ENCODE peak calls at places on chromosomes 5 and 9, in nine cellular contexts. One of them, this sample, is unnamed. For H3K4me1, the result is how much of the 10 kb centered on the place peaks cover.

GRCh38 chr5:149264432-149265069 is 7.1 kb upstream of the AFAP1L1 start:
- DNase-seq in HCT116: peak
- DNase-seq in endodermal cell: peak
- DNase-seq in IMR-90: no peak
- DNase-seq in neuronal stem cell: peak
- DNase-seq in H1: peak
- DNase-seq in mesendoderm: peak
- DNase-seq in MM.1S: peak
- DNase-seq in fibroblast of lung: no peak
- DNase-seq in this sample: no peak

GRCh38 chr5:35811108-35811741 is 45.5 kb upstream of the IL7R start:
- DNase-seq in mesendoderm: no peak
- DNase-seq in H1: no peak
- DNase-seq in HCT116: no peak
- DNase-seq in IMR-90: peak
- DNase-seq in endodermal cell: no peak
- DNase-seq in fibroblast of lung: peak
- DNase-seq in MM.1S: no peak
- DNase-seq in neuronal stem cell: no peak
- DNase-seq in this sample: peak

GRCh38 chr9:120436937-120437592 is 142.9 kb downstream of the CDK5RAP2 start:
- DNase-seq in endodermal cell: no peak
- DNase-seq in fibroblast of lung: no peak
- DNase-seq in neuronal stem cell: no peak
- DNase-seq in MM.1S: no peak
- DNase-seq in IMR-90: no peak
- DNase-seq in HCT116: no peak
- DNase-seq in H1: no peak
- DNase-seq in mesendoderm: no peak
- DNase-seq in this sample: no peak

GRCh38 chr5:76403713-76403962 is 553 bp downstream of the IQGAP2 start:
- DNase-seq in fibroblast of lung: no peak
- DNase-seq in neuronal stem cell: peak
- DNase-seq in endodermal cell: no peak
- DNase-seq in MM.1S: no peak
- DNase-seq in HCT116: no peak
- DNase-seq in mesendoderm: no peak
- DNase-seq in IMR-90: no peak
- DNase-seq in H1: peak
- DNase-seq in this sample: no peak

GRCh38 chr9:79973627-79974026 is 401.9 kb downstream of the TLE4 start:
- DNase-seq in fibroblast of lung: no peak
- DNase-seq in MM.1S: no peak
- DNase-seq in mesendoderm: no peak
- DNase-seq in HCT116: no peak
- DNase-seq in IMR-90: no peak
- DNase-seq in neuronal stem cell: no peak
- DNase-seq in H1: no peak
- DNase-seq in endodermal cell: no peak
- DNase-seq in this sample: no peak

GRCh38 chr5:179868541-179868940 is 9.9 kb upstream of the MRNIP start:
- DNase-seq in H1: no peak
- DNase-seq in MM.1S: no peak
- DNase-seq in neuronal stem cell: no peak
- DNase-seq in IMR-90: no peak
- DNase-seq in HCT116: no peak
- DNase-seq in endodermal cell: no peak
- DNase-seq in mesendoderm: no peak
- DNase-seq in fibroblast of lung: no peak
- DNase-seq in this sample: no peak

GRCh38 chr9:25716220-25716872 is 38.1 kb upstream of the TUSC1 start:
- DNase-seq in neuronal stem cell: peak
- DNase-seq in HCT116: no peak
- DNase-seq in mesendoderm: peak
- DNase-seq in IMR-90: peak
- DNase-seq in MM.1S: no peak
- DNase-seq in fibroblast of lung: peak
- DNase-seq in endodermal cell: peak
- DNase-seq in H1: peak
- DNase-seq in this sample: peak

GRCh38 chr5:149618581-149619248 is 37.4 kb downstream of the ARHGEF37 start:
- DNase-seq in H1: peak
- DNase-seq in neuronal stem cell: peak
- DNase-seq in IMR-90: peak
- DNase-seq in MM.1S: peak
- DNase-seq in mesendoderm: peak
- DNase-seq in endodermal cell: peak
- DNase-seq in fibroblast of lung: peak
- DNase-seq in HCT116: peak
- DNase-seq in this sample: peak

GRCh38 chr5:158463971-158464370 is 605.0 kb upstream of the CLINT1 start:
- DNase-seq in neuronal stem cell: no peak
- DNase-seq in mesendoderm: no peak
- DNase-seq in H1: no peak
- DNase-seq in IMR-90: peak
- DNase-seq in HCT116: no peak
- DNase-seq in MM.1S: no peak
- DNase-seq in endodermal cell: no peak
- DNase-seq in fibroblast of lung: no peak
- DNase-seq in this sample: peak

GRCh38 chr5:53071738-53072137 is 37.8 kb downstream of the MOCS2 start:
- DNase-seq in MM.1S: no peak
- DNase-seq in IMR-90: peak
- DNase-seq in mesendoderm: no peak
- DNase-seq in HCT116: no peak
- DNase-seq in endodermal cell: no peak
- DNase-seq in H1: no peak
- DNase-seq in neuronal stem cell: no peak
- DNase-seq in fibroblast of lung: no peak
- DNase-seq in this sample: peak

GRCh38 chr9:135792268-135793128 is 90.5 kb downstream of the KCNT1 start:
- DNase-seq in HCT116: no peak
- DNase-seq in mesendoderm: no peak
- DNase-seq in neuronal stem cell: no peak
- DNase-seq in IMR-90: no peak
- DNase-seq in H1: no peak
- DNase-seq in endodermal cell: no peak
- DNase-seq in MM.1S: no peak
- DNase-seq in fibroblast of lung: no peak
- DNase-seq in this sample: no peak

GRCh38 chr5:69167488-69167845 is 517 bp downstream of the CCNB1 start:
- DNase-seq in IMR-90: no peak
- DNase-seq in fibroblast of lung: no peak
- DNase-seq in mesendoderm: peak
- DNase-seq in MM.1S: peak
- DNase-seq in neuronal stem cell: no peak
- DNase-seq in HCT116: no peak
- DNase-seq in endodermal cell: no peak
- DNase-seq in H1: no peak
- DNase-seq in this sample: peak

GRCh38 chr5:127556609-127557348 is 39.3 kb downstream of the PRRC1 start:
- DNase-seq in mesendoderm: no peak
- DNase-seq in HCT116: no peak
- DNase-seq in neuronal stem cell: no peak
- DNase-seq in H1: no peak
- DNase-seq in MM.1S: no peak
- DNase-seq in endodermal cell: no peak
- DNase-seq in IMR-90: no peak
- DNase-seq in fibroblast of lung: no peak
- DNase-seq in this sample: no peak

GRCh38 chr5:134100283-134101011 is 14.0 kb upstream of the TCF7 start:
- DNase-seq in neuronal stem cell: no peak
- DNase-seq in fibroblast of lung: peak
- DNase-seq in endodermal cell: peak
- DNase-seq in H1: peak
- DNase-seq in IMR-90: peak
- DNase-seq in MM.1S: peak
- DNase-seq in mesendoderm: peak
- DNase-seq in HCT116: no peak
- DNase-seq in this sample: peak
- H3K4me3 ChIP-seq in neuronal stem cell: no peak
- H3K4me3 ChIP-seq in fibroblast of lung: no peak
- H3K4me3 ChIP-seq in endodermal cell: no peak
- H3K4me3 ChIP-seq in H1: peak
- H3K4me3 ChIP-seq in IMR-90: no peak
- H3K4me3 ChIP-seq in MM.1S: peak
- H3K4me3 ChIP-seq in mesendoderm: no peak
- H3K4me3 ChIP-seq in HCT116: no peak
- H3K4me3 ChIP-seq in this sample: no peak

GRCh38 chr9:127644943-127645342 is 32.9 kb downstream of the STXBP1 start:
- DNase-seq in MM.1S: no peak
- DNase-seq in neuronal stem cell: no peak
- DNase-seq in IMR-90: no peak
- DNase-seq in H1: no peak
- DNase-seq in endodermal cell: peak
- DNase-seq in HCT116: no peak
- DNase-seq in fibroblast of lung: peak
- DNase-seq in mesendoderm: peak
- DNase-seq in this sample: no peak
- H3K9ac ChIP-seq in MM.1S: no peak
- H3K9ac ChIP-seq in neuronal stem cell: no peak
- H3K9ac ChIP-seq in IMR-90: no peak
- H3K9ac ChIP-seq in H1: no peak
- H3K9ac ChIP-seq in endodermal cell: peak
- H3K9ac ChIP-seq in HCT116: no peak
- H3K9ac ChIP-seq in fibroblast of lung: no peak
- H3K9ac ChIP-seq in mesendoderm: no peak
- H3K9ac ChIP-seq in this sample: no peak

DNA sequence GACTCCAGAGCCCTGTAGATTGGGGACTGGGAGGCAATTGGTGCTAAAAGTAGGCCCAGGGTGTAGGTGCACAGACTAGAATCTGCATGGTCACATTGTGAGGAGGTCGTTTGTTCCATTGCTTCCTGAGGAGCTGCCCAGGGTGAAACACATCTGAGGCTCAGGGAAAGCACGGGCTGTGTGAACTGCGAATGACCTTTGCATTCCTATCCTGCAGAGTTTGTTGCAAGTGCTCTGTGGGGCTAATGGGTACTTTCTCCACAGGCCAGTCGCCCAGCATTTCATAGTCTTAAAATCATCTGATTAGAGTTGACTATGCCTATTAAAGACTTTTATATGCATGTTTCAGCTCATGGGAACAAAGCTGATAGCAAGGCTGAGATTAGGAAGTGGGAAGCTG is 14.4 kb upstream of the SLC46A2 start:
- DNase-seq in HCT116: no peak
- DNase-seq in IMR-90: no peak
- DNase-seq in neuronal stem cell: no peak
- DNase-seq in H1: no peak
- DNase-seq in mesendoderm: no peak
- DNase-seq in fibroblast of lung: no peak
- DNase-seq in endodermal cell: no peak
- DNase-seq in MM.1S: no peak
- DNase-seq in this sample: no peak
- H3K4me1 ChIP-seq in HCT116: under half
- H3K4me1 ChIP-seq in IMR-90: under half
- H3K4me1 ChIP-seq in neuronal stem cell: under half
- H3K4me1 ChIP-seq in H1: under half
- H3K4me1 ChIP-seq in mesendoderm: under half
- H3K4me1 ChIP-seq in fibroblast of lung: under half
- H3K4me1 ChIP-seq in endodermal cell: under half
- H3K4me1 ChIP-seq in MM.1S: under half
- H3K4me1 ChIP-seq in this sample: under half

GRCh38 chr9:87381050-87381711 is 116.5 kb upstream of the DAPK1 start:
- DNase-seq in MM.1S: no peak
- DNase-seq in mesendoderm: no peak
- DNase-seq in endodermal cell: no peak
- DNase-seq in fibroblast of lung: peak
- DNase-seq in IMR-90: peak
- DNase-seq in HCT116: no peak
- DNase-seq in H1: no peak
- DNase-seq in neuronal stem cell: no peak
- DNase-seq in this sample: peak
- H3K4me3 ChIP-seq in MM.1S: no peak
- H3K4me3 ChIP-seq in mesendoderm: no peak
- H3K4me3 ChIP-seq in endodermal cell: no peak
- H3K4me3 ChIP-seq in fibroblast of lung: no peak
- H3K4me3 ChIP-seq in IMR-90: no peak
- H3K4me3 ChIP-seq in HCT116: no peak
- H3K4me3 ChIP-seq in H1: no peak
- H3K4me3 ChIP-seq in neuronal stem cell: no peak
- H3K4me3 ChIP-seq in this sample: no peak

DNA sequence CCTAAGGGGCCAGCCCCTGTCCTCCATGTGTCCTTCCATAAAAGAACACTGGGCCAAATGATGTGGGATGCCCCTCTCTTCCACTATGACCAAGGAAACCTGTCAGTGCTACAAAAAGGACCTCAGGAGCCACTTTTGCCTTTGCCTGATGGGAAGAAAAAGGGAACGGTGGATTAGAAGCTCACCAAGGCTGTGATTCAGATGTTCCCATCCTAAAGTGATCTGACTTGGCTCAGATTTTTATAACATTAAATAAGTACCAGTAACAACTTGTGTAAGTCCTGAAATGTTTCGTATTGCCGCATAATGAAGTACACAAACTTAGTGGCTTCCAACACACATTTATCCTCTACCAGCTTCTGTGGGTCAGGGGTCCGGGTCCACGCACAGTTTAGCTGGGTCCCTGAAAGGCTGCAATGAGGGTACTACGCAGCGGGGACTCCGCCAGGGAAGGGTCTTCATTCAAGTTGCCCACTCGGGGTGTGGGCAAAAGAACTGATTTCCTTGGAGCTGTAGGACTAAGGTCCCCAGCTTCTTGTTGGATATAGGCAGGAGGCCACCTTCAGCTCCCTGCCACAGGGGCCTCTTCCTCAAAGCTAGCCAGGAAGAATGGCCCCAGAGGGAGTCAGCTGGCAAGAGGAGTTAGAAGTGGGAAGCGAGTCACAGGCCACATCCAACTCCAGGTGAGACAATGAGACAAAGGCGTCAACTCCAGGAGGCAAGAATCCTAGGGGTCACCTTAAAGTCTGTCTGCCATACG is 60.4 kb downstream of the RAPGEF1 start:
- DNase-seq in endodermal cell: no peak
- DNase-seq in MM.1S: no peak
- DNase-seq in neuronal stem cell: no peak
- DNase-seq in H1: no peak
- DNase-seq in HCT116: no peak
- DNase-seq in mesendoderm: no peak
- DNase-seq in fibroblast of lung: no peak
- DNase-seq in IMR-90: no peak
- DNase-seq in this sample: peak
- H3K9ac ChIP-seq in endodermal cell: no peak
- H3K9ac ChIP-seq in MM.1S: peak
- H3K9ac ChIP-seq in neuronal stem cell: no peak
- H3K9ac ChIP-seq in H1: no peak
- H3K9ac ChIP-seq in HCT116: no peak
- H3K9ac ChIP-seq in mesendoderm: no peak
- H3K9ac ChIP-seq in fibroblast of lung: no peak
- H3K9ac ChIP-seq in IMR-90: no peak
- H3K9ac ChIP-seq in this sample: peak

GRCh38 chr5:139745121-139745799 is 50.3 kb upstream of the PSD2 start:
- DNase-seq in endodermal cell: peak
- DNase-seq in IMR-90: peak
- DNase-seq in neuronal stem cell: no peak
- DNase-seq in mesendoderm: peak
- DNase-seq in MM.1S: no peak
- DNase-seq in H1: peak
- DNase-seq in fibroblast of lung: peak
- DNase-seq in HCT116: peak
- DNase-seq in this sample: peak
- H3K4me1 ChIP-seq in endodermal cell: under half
- H3K4me1 ChIP-seq in IMR-90: under half
- H3K4me1 ChIP-seq in neuronal stem cell: under half
- H3K4me1 ChIP-seq in mesendoderm: under half
- H3K4me1 ChIP-seq in MM.1S: under half
- H3K4me1 ChIP-seq in H1: under half
- H3K4me1 ChIP-seq in fibroblast of lung: under half
- H3K4me1 ChIP-seq in HCT116: under half
- H3K4me1 ChIP-seq in this sample: under half

GRCh38 chr5:172171118-172171775 is 16.8 kb downstream of the STK10 start:
- DNase-seq in IMR-90: no peak
- DNase-seq in H1: no peak
- DNase-seq in HCT116: no peak
- DNase-seq in neuronal stem cell: peak
- DNase-seq in MM.1S: no peak
- DNase-seq in endodermal cell: no peak
- DNase-seq in fibroblast of lung: no peak
- DNase-seq in mesendoderm: no peak
- DNase-seq in this sample: no peak
- H3K4me3 ChIP-seq in IMR-90: no peak
- H3K4me3 ChIP-seq in H1: no peak
- H3K4me3 ChIP-seq in HCT116: no peak
- H3K4me3 ChIP-seq in neuronal stem cell: no peak
- H3K4me3 ChIP-seq in MM.1S: no peak
- H3K4me3 ChIP-seq in endodermal cell: no peak
- H3K4me3 ChIP-seq in fibroblast of lung: no peak
- H3K4me3 ChIP-seq in mesendoderm: no peak
- H3K4me3 ChIP-seq in this sample: no peak

This sample was measured in adipocyte.